ENCODE peak calls at places on chromosomes 1 and 21, in nine cellular contexts. M is ovary, Q is nephron progenitor cell, K is AG09319, W is neural crest cell, P is NB4, X is heart left ventricle, N is IMR-90, C is thoracic aorta. O is an unnamed sample.

GRCh38 chr1:157404063-157404501 is 148.2 kb downstream of the FCRL5 start:
- DNase-seq in W (no peak), Q (no peak), P (peak; percentile 87), K (no peak), C (no peak), M (no peak), X (no peak), N (no peak), O (peak; percentile 53)

GRCh38 chr1:84745857-84746256 is 55.6 kb upstream of the SSX2IP start:
- DNase-seq in C (no peak), M (no peak), P (no peak), X (no peak), K (no peak), W (no peak), N (no peak), Q (no peak), O (no peak)

GRCh38 chr1:24216254-24216653 is 29.2 kb upstream of the IFNLR1 start:
- DNase-seq in K (no peak), M (peak; percentile 42), P (no peak), Q (peak; percentile 45), N (no peak), X (no peak), C (no peak), W (no peak), O (no peak)

GRCh38 chr1:67700692-67701410 is 15.8 kb downstream of the GADD45A start:
- DNase-seq in K (no peak), N (peak; percentile 73), X (peak; percentile 24), P (no peak), C (no peak), M (no peak), Q (peak; percentile 52), W (peak; percentile 8), O (no peak)

GRCh38 chr21:14251336-14251735 is 35.4 kb downstream of the RBM11 start:
- DNase-seq in P (no peak), Q (no peak), X (no peak), K (no peak), C (no peak), N (no peak), M (no peak), W (no peak), O (no peak)

GRCh38 chr1:36351222-36351977 is 28.0 kb upstream of the EVA1B start:
- DNase-seq in M (no peak), W (peak; percentile 30), K (peak; percentile 59), N (peak; percentile 86), Q (peak; percentile 27), P (no peak), X (no peak), C (peak; percentile 25), O (no peak)

GRCh38 chr1:78348526-78349284 is 142.1 kb upstream of the PTGFR start:
- DNase-seq in P (no peak), Q (no peak), X (no peak), M (no peak), K (no peak), W (no peak), C (no peak), N (peak; percentile 27), O (no peak)

GRCh38 chr1:1069061-1069710 is 4.9 kb downstream of the RNF223 start:
- DNase-seq in M (peak; percentile 85), P (peak; percentile 34), C (no peak), Q (peak; percentile 92), N (peak; percentile 40), X (no peak), K (no peak), W (peak; percentile 82), O (peak; percentile 66)

GRCh38 chr1:170149971-170150370 is 4.2 kb downstream of the NTMT2 start:
- DNase-seq in X (no peak), N (no peak), K (no peak), Q (no peak), W (no peak), P (no peak), C (no peak), M (no peak), O (no peak)

GRCh38 chr1:235004276-235004675 is 124.4 kb downstream of the TOMM20 start:
- DNase-seq in W (no peak), P (no peak), Q (no peak), N (no peak), K (no peak), C (no peak), X (no peak), M (no peak), O (no peak)

GRCh38 chr1:6962390-6962955 is 177.2 kb downstream of the CAMTA1 start:
- DNase-seq in W (peak; percentile 62), K (no peak), X (peak; percentile 79), C (no peak), Q (peak; percentile 99), N (no peak), M (peak; percentile 65), P (no peak), O (no peak)

GRCh38 chr1:25140073-25140797 is 92.1 kb downstream of the SYF2 start:
- DNase-seq in P (peak; percentile 92), M (no peak), X (no peak), N (no peak), Q (no peak), C (no peak), W (no peak), K (no peak), O (no peak)

GRCh38 chr21:45639206-45640000 is 4.1 kb upstream of the PCBP3 start:
- DNase-seq in M (no peak), P (no peak), K (no peak), W (no peak), X (no peak), Q (no peak), N (no peak), C (no peak), O (no peak)

GRCh38 chr21:45641480-45642035 is 2.0 kb upstream of the PCBP3 start:
- DNase-seq in Q (no peak), W (no peak), X (no peak), C (no peak), P (no peak), M (peak; percentile 68), K (no peak), N (no peak), O (no peak)

GRCh38 chr21:45640001-45640887 is 3.3 kb upstream of the PCBP3 start:
- DNase-seq in C (no peak), K (no peak), Q (no peak), X (no peak), N (no peak), M (no peak), P (no peak), W (no peak), O (no peak)

GRCh38 chr21:45642122-45642813 is 1.3 kb upstream of the PCBP3 start:
- DNase-seq in M (peak; percentile 71), P (peak; percentile 20), K (no peak), N (no peak), X (no peak), C (no peak), W (no peak), Q (peak; percentile 54), O (peak; percentile 5)

GRCh38 chr21:45640888-45641479 is 2.5 kb upstream of the PCBP3 start:
- DNase-seq in M (peak; percentile 68), W (no peak), K (peak; percentile 5), X (peak; percentile 35), P (no peak), C (no peak), Q (no peak), N (peak; percentile 18), O (no peak)
- TF ChIP-seq CTCF in M (no peak), W (peak; percentile 20), K (peak; percentile 20), X (no peak), P (no peak), C (no peak), Q (no peak), N (peak; percentile 10), O (no peak)

GRCh38 chr1:58782308-58783089 is 1.3 kb downstream of the JUN start:
- DNase-seq in P (peak; percentile 87), K (no peak), M (peak; percentile 78), X (peak; percentile 51), Q (peak; percentile 56), W (peak; percentile 48), C (no peak), N (peak; percentile 22), O (peak; percentile 79)
- TF ChIP-seq CTCF in P (peak; percentile 10), K (no peak), M (peak; percentile 32), X (no peak), Q (no peak), W (no peak), C (no peak), N (no peak), O (no peak)

DNA sequence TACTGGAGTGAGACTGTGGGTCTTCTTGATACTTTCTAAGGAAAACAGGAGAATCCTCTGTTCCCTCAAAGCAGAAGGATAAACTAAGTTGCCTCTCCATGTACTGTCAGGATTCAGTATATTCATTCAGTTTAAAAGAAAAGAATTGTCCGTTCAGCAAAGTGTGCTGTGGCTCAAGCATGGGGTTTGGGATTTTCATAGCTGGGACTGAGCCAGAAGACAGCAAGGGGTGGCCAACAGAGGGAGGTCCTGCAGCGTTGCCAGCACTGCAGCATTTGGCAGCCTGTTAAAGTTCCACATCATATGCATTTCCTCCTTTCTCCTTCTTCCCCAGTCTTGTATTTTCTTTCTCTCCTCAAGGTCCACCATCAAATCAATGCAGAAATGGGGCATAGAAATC is 75.1 kb downstream of the DTL start:
- DNase-seq in M (no peak), K (no peak), Q (no peak), N (peak; percentile 22), P (no peak), C (no peak), W (no peak), X (peak; percentile 27), O (no peak)
- TF ChIP-seq CTCF in M (no peak), K (peak; percentile 15), Q (no peak), N (peak; percentile 28), P (no peak), C (no peak), W (no peak), X (peak; percentile 19), O (no peak)

DNA sequence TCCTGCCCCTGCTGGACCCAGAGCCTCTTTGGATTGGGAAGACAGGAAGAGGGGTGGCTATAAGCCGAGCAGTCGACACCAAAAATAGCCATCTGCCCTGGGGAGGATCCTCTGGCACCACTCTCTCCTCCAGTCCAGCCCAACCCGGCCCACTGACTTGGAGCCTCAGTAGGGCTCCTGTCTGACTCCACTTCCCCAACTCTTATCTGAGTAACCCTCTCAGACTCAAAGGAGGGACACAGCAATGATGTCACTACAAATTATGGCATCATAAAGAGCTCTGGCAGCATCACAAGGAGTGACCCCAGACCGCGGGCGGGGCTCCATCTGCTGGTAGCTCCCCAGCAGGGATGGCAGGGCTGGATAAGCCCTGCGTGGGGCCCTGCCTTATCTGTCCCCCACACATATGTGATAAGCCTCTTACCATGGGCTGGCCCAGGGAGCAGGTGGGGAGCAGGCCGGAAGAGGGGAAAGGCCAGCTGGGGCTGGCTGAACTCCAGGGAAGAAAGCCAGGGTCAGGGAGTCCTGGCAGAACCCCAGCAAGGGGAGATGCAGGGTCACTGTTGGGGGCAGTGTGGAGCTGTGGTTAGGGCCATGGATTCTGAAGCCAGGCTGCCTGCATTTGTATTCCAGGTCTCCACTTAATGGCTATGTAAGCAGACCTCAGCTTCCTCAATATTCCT is 4.6 kb upstream of the SLC6A9 start:
- DNase-seq in X (peak; percentile 48), W (no peak), N (no peak), C (no peak), P (peak; percentile 38), Q (no peak), M (peak; percentile 75), K (no peak), O (no peak)
- TF ChIP-seq CTCF in X (no peak), W (no peak), N (no peak), C (no peak), P (peak; percentile 25), Q (no peak), M (no peak), K (peak; percentile 8), O (no peak)

DNA sequence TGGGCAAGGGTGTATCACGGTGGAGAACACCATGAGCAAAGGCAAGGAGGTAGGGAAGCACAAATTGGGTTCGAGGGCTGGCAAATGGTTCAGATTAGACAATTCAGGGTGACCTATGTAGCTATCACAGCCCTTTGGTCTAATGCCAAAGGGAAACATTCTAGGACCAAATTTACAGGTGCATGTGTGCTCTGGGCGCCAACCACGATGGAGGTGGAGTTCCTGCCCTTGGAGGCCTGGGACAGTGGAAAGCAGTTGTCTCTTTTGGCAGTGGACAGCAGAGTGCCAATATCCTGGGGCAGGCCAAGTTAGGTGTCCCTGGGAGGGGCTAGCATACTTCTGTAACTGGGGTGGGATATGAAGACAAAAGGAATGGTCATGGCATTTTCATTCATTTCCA is 40.1 kb downstream of the IGFN1 start:
- DNase-seq in P (no peak), N (no peak), M (no peak), X (no peak), Q (no peak), K (no peak), C (no peak), W (no peak), O (no peak)
- TF ChIP-seq CTCF in P (no peak), N (no peak), M (no peak), X (no peak), Q (no peak), K (no peak), C (no peak), W (no peak), O (no peak)

O was measured in HL-60.